ENCODE peak calls at places on chromosomes 1 and 21, in five cellular contexts. One of them, this sample, is unnamed.
A peak's percentile ranks its signal among the peaks of the same experiment; 100 is the strongest.

GRCh38 chr1:168161459-168161858 is 17.3 kb upstream of the TIPRL start:
- DNase-seq in A549: no peak
- DNase-seq in SK-N-SH: peak; percentile 27
- DNase-seq in GM12878: no peak
- DNase-seq in K562: no peak
- DNase-seq in this sample: no peak

GRCh38 chr21:34810786-34811185 is 142.0 kb downstream of the CLIC6 start:
- DNase-seq in A549: no peak
- DNase-seq in SK-N-SH: no peak
- DNase-seq in GM12878: no peak
- DNase-seq in K562: no peak
- DNase-seq in this sample: no peak

GRCh38 chr1:115838426-115838804 is 2.5 kb downstream of the NHLH2 start:
- DNase-seq in A549: no peak
- DNase-seq in SK-N-SH: peak; percentile 21
- DNase-seq in GM12878: no peak
- DNase-seq in K562: no peak
- DNase-seq in this sample: no peak

GRCh38 chr1:51627672-51628071 is 10.8 kb downstream of the OSBPL9 start:
- DNase-seq in A549: no peak
- DNase-seq in SK-N-SH: peak; percentile 38
- DNase-seq in GM12878: no peak
- DNase-seq in K562: no peak
- DNase-seq in this sample: peak; percentile 49

GRCh38 chr1:150186789-150187559 is 37.3 kb downstream of the PLEKHO1 start:
- DNase-seq in A549: peak; percentile 53
- DNase-seq in SK-N-SH: peak; percentile 66
- DNase-seq in GM12878: no peak
- DNase-seq in K562: peak; percentile 64
- DNase-seq in this sample: peak; percentile 46

GRCh38 chr1:205324781-205325180 is 3.2 kb upstream of the NUAK2 start:
- DNase-seq in A549: no peak
- DNase-seq in SK-N-SH: no peak
- DNase-seq in GM12878: no peak
- DNase-seq in K562: no peak
- DNase-seq in this sample: no peak

GRCh38 chr21:44416193-44416592 is 39.1 kb upstream of the LRRC3 start:
- DNase-seq in A549: no peak
- DNase-seq in SK-N-SH: no peak
- DNase-seq in GM12878: no peak
- DNase-seq in K562: no peak
- DNase-seq in this sample: no peak

GRCh38 chr1:230306158-230306557 is 120.0 kb downstream of the PGBD5 start:
- DNase-seq in A549: no peak
- DNase-seq in SK-N-SH: no peak
- DNase-seq in GM12878: no peak
- DNase-seq in K562: no peak
- DNase-seq in this sample: no peak

GRCh38 chr1:117754061-117754969 is 148.5 kb downstream of the TENT5C start:
- DNase-seq in A549: peak; percentile 58
- DNase-seq in SK-N-SH: peak; percentile 61
- DNase-seq in GM12878: no peak
- DNase-seq in K562: peak; percentile 62
- DNase-seq in this sample: peak; percentile 50

GRCh38 chr1:234186037-234186688 is 187.1 kb upstream of the COA6 start:
- DNase-seq in A549: peak; percentile 69
- DNase-seq in SK-N-SH: no peak
- DNase-seq in GM12878: no peak
- DNase-seq in K562: no peak
- DNase-seq in this sample: peak; percentile 6

GRCh38 chr1:223886516-223886921 is 40.8 kb upstream of the TP53BP2 start:
- DNase-seq in A549: no peak
- DNase-seq in SK-N-SH: no peak
- DNase-seq in GM12878: no peak
- DNase-seq in K562: no peak
- DNase-seq in this sample: peak; percentile 63

GRCh38 chr1:55362558-55362957 is 147.4 kb upstream of the USP24 start:
- DNase-seq in A549: no peak
- DNase-seq in SK-N-SH: no peak
- DNase-seq in GM12878: no peak
- DNase-seq in K562: no peak
- DNase-seq in this sample: no peak

GRCh38 chr1:169072945-169073725 is 33.4 kb upstream of the ATP1B1 start:
- DNase-seq in A549: no peak
- DNase-seq in SK-N-SH: no peak
- DNase-seq in GM12878: no peak
- DNase-seq in K562: no peak
- DNase-seq in this sample: no peak

DNA sequence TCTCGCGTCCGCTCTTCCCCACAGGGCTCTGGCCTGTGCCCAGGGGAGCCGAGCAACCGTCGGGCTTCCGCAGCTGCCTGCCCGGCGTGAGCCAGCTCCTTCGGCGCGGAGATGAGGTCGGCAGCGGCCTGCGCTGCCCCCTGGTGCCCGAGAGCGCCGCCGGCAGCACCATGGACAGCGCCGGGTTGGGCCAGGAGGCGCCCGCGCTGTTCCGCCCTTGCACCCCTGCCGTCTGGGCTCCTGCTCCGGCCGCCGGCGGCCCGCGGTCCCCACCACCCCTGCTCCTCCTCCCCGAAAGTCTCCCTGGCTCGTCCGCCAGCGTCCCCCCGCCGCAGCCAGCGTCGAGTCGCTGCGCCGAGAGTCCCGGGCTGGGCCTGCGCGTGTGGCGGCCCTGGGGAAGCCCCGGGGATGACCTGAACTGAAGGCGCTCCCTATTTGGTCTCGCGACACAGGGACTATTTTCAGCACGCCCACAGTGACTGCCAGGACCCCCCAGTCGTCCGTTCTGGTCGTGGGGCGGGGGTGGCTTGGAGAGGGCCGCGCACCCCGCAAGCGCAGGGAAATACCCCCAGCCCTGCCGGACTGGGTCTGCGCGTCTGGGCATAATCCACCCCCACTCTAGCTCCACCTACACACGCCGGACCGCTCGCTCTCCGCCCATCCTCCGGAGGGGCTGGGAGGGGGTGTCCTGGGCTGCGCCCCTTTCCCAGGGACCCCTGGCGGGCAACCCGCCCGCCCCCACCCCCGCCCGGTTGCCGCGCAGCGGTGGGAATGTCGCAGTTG is 1.3 kb downstream of the HES3 start:
- DNase-seq in A549: peak; percentile 68
- DNase-seq in SK-N-SH: peak; percentile 91
- DNase-seq in GM12878: no peak
- DNase-seq in K562: peak; percentile 92
- DNase-seq in this sample: peak; percentile 46
- TF ChIP-seq EP300 in A549: no peak
- TF ChIP-seq EP300 in SK-N-SH: no peak
- TF ChIP-seq EP300 in GM12878: no peak
- TF ChIP-seq EP300 in K562: no peak
- TF ChIP-seq EP300 in this sample: peak; percentile 65

GRCh38 chr1:40637617-40638016 is 27.9 kb downstream of the RIMS3 start:
- DNase-seq in A549: no peak
- DNase-seq in SK-N-SH: no peak
- DNase-seq in GM12878: no peak
- DNase-seq in K562: no peak
- DNase-seq in this sample: no peak

GRCh38 chr1:40636777-40637176 is 28.7 kb downstream of the RIMS3 start:
- DNase-seq in A549: no peak
- DNase-seq in SK-N-SH: peak; percentile 72
- DNase-seq in GM12878: no peak
- DNase-seq in K562: no peak
- DNase-seq in this sample: no peak

GRCh38 chr1:40635763-40636500 is 29.6 kb downstream of the RIMS3 start:
- DNase-seq in A549: no peak
- DNase-seq in SK-N-SH: no peak
- DNase-seq in GM12878: no peak
- DNase-seq in K562: no peak
- DNase-seq in this sample: no peak

GRCh38 chr1:40640314-40641076 is 25.0 kb downstream of the RIMS3 start:
- DNase-seq in A549: no peak
- DNase-seq in SK-N-SH: no peak
- DNase-seq in GM12878: no peak
- DNase-seq in K562: no peak
- DNase-seq in this sample: no peak

DNA sequence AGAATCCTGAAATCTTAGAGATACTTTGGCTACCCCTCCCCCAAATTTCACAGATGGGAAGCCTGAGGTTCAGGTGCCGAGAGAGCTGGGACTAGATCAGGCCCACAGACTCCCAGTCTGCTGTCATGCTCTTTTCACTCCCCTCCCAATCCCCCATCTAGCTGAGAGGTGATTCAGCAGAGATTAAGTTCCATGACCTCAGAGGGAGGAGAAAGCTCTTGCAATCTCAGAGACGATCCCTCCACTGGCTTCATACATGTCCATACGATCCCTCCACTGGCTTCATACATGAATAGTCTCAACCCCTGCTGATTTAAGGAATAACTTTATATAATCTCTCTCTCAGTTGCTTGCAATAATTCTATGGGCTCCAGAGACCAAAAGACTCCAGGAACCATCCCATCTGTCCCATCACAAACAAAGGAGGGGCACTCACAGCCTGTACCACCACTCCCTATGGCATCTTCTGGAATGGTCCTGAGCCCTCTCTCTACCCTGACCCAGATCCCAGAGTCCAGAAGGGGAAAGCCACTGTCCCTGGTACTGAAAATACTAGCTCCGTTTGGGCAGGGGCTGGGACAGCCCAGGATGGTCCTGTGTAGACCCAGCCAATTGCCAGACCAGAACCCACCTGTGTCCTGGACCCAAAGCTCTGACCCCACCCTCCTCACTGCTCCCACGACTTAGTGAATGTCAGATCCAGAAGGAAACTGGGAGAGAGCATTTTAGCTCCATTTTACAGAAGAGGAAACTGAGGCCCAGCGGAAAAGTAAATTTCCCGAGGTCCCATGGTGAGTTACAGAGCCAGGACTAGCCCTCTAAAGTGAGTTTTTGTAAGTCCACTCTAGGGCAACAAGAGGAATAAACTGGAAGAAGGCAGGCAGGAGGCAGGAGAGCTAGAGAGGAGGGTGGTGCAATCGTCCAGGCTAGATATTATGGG is 27.1 kb downstream of the RIMS3 start:
- DNase-seq in A549: no peak
- DNase-seq in SK-N-SH: no peak
- DNase-seq in GM12878: no peak
- DNase-seq in K562: no peak
- DNase-seq in this sample: no peak
- TF ChIP-seq SMC3 in A549: no peak
- TF ChIP-seq SMC3 in SK-N-SH: no peak
- TF ChIP-seq SMC3 in GM12878: no peak
- TF ChIP-seq SMC3 in K562: no peak
- TF ChIP-seq SMC3 in this sample: no peak

GRCh38 chr1:81701071-81701470 is 99.7 kb upstream of the ADGRL2 start:
- DNase-seq in A549: no peak
- DNase-seq in SK-N-SH: no peak
- DNase-seq in GM12878: no peak
- DNase-seq in K562: no peak
- DNase-seq in this sample: no peak

GRCh38 chr1:81702079-81702715 is 98.5 kb upstream of the ADGRL2 start:
- DNase-seq in A549: no peak
- DNase-seq in SK-N-SH: no peak
- DNase-seq in GM12878: no peak
- DNase-seq in K562: no peak
- DNase-seq in this sample: no peak

GRCh38 chr1:81703352-81703735 is 97.4 kb upstream of the ADGRL2 start:
- DNase-seq in A549: no peak
- DNase-seq in SK-N-SH: no peak
- DNase-seq in GM12878: no peak
- DNase-seq in K562: no peak
- DNase-seq in this sample: no peak

GRCh38 chr1:81702903-81703302 is 97.8 kb upstream of the ADGRL2 start:
- DNase-seq in A549: no peak
- DNase-seq in SK-N-SH: no peak
- DNase-seq in GM12878: no peak
- DNase-seq in K562: no peak
- DNase-seq in this sample: no peak

GRCh38 chr1:81703736-81704463 is 96.8 kb upstream of the ADGRL2 start:
- DNase-seq in A549: no peak
- DNase-seq in SK-N-SH: no peak
- DNase-seq in GM12878: no peak
- DNase-seq in K562: no peak
- DNase-seq in this sample: no peak
- TF ChIP-seq EP300 in A549: no peak
- TF ChIP-seq EP300 in SK-N-SH: no peak
- TF ChIP-seq EP300 in GM12878: no peak
- TF ChIP-seq EP300 in K562: no peak
- TF ChIP-seq EP300 in this sample: no peak

DNA sequence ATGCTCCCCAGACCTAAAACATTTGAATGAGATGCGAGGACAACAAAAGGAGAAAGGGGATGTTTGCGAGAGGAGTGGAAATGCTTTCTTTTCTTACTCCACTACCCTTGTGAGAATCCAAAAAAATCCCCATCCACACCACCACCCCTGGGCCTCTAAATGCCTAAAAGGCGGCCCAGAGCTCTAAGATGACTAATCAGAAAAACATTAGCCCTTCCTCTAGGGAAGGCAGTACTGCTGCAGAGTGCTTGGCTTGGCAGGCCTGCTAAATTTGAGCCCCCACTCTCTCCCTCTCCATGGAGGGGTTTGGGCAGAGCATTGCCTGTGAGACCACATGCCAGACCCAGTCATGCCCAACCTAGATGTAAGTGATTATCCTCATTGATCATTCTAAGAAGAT is 347.9 kb downstream of the USH2A start:
- DNase-seq in A549: no peak
- DNase-seq in SK-N-SH: no peak
- DNase-seq in GM12878: no peak
- DNase-seq in K562: no peak
- DNase-seq in this sample: no peak
- TF ChIP-seq SMC3 in A549: no peak
- TF ChIP-seq SMC3 in SK-N-SH: no peak
- TF ChIP-seq SMC3 in GM12878: no peak
- TF ChIP-seq SMC3 in K562: no peak
- TF ChIP-seq SMC3 in this sample: no peak

GRCh38 chr1:87834941-87835340 is 506.3 kb downstream of the LMO4 start:
- DNase-seq in A549: no peak
- DNase-seq in SK-N-SH: no peak
- DNase-seq in GM12878: no peak
- DNase-seq in K562: no peak
- DNase-seq in this sample: no peak
- TF ChIP-seq EP300 in A549: no peak
- TF ChIP-seq EP300 in SK-N-SH: no peak
- TF ChIP-seq EP300 in GM12878: no peak
- TF ChIP-seq EP300 in K562: no peak
- TF ChIP-seq EP300 in this sample: no peak